ENCODE peak calls at places on chromosome 13, in six cellular contexts. One of them, this sample, is unnamed.

GRCh38 chr13:75637101-75637774 is 1.1 kb downstream of the LMO7 start:
- DNase-seq in GM23248: peak; percentile 60
- DNase-seq in OCI-LY7: no peak
- DNase-seq in PC-3: no peak
- DNase-seq in hepatocyte: no peak
- DNase-seq in SK-N-SH: peak; percentile 36
- DNase-seq in this sample: peak; percentile 56

GRCh38 chr13:114132419-114133121 is at the start of gene RASA3:
- DNase-seq in GM23248: peak; percentile 91
- DNase-seq in OCI-LY7: peak; percentile 60
- DNase-seq in PC-3: peak; percentile 73
- DNase-seq in hepatocyte: peak; percentile 90
- DNase-seq in SK-N-SH: peak; percentile 99
- DNase-seq in this sample: peak; percentile 90

GRCh38 chr13:29536853-29537252 is 58.6 kb downstream of the SLC7A1 start:
- DNase-seq in GM23248: no peak
- DNase-seq in OCI-LY7: no peak
- DNase-seq in PC-3: no peak
- DNase-seq in hepatocyte: no peak
- DNase-seq in SK-N-SH: no peak
- DNase-seq in this sample: no peak

GRCh38 chr13:23921451-23921888 is 24.2 kb upstream of the C1QTNF9B start:
- DNase-seq in GM23248: peak; percentile 77
- DNase-seq in OCI-LY7: peak; percentile 5
- DNase-seq in PC-3: peak; percentile 72
- DNase-seq in hepatocyte: peak; percentile 72
- DNase-seq in SK-N-SH: peak; percentile 36
- DNase-seq in this sample: peak; percentile 90

GRCh38 chr13:44280461-44280860 is 93.2 kb upstream of the SERP2 start:
- DNase-seq in GM23248: peak; percentile 18
- DNase-seq in OCI-LY7: no peak
- DNase-seq in PC-3: peak; percentile 40
- DNase-seq in hepatocyte: no peak
- DNase-seq in SK-N-SH: no peak
- DNase-seq in this sample: no peak

GRCh38 chr13:94173312-94173854 is 306.1 kb downstream of the DCT start:
- DNase-seq in GM23248: peak; percentile 55
- DNase-seq in OCI-LY7: no peak
- DNase-seq in PC-3: no peak
- DNase-seq in hepatocyte: no peak
- DNase-seq in SK-N-SH: no peak
- DNase-seq in this sample: no peak

GRCh38 chr13:76620036-76620435 is 266.2 kb downstream of the KCTD12 start:
- DNase-seq in GM23248: no peak
- DNase-seq in OCI-LY7: no peak
- DNase-seq in PC-3: no peak
- DNase-seq in hepatocyte: no peak
- DNase-seq in SK-N-SH: no peak
- DNase-seq in this sample: no peak

GRCh38 chr13:113151745-113152707 is 6.4 kb upstream of the PROZ start:
- DNase-seq in GM23248: peak; percentile 81
- DNase-seq in OCI-LY7: no peak
- DNase-seq in PC-3: peak; percentile 3
- DNase-seq in hepatocyte: peak; percentile 61
- DNase-seq in SK-N-SH: no peak
- DNase-seq in this sample: no peak

GRCh38 chr13:36919833-36920611 is at the start of gene SMAD9:
- DNase-seq in GM23248: peak; percentile 95
- DNase-seq in OCI-LY7: peak; percentile 73
- DNase-seq in PC-3: peak; percentile 48
- DNase-seq in hepatocyte: peak; percentile 92
- DNase-seq in SK-N-SH: peak; percentile 91
- DNase-seq in this sample: peak; percentile 78

GRCh38 chr13:40477623-40478608 is 188.5 kb downstream of the FOXO1 start:
- DNase-seq in GM23248: no peak
- DNase-seq in OCI-LY7: peak; percentile 54
- DNase-seq in PC-3: no peak
- DNase-seq in hepatocyte: no peak
- DNase-seq in SK-N-SH: no peak
- DNase-seq in this sample: no peak

GRCh38 chr13:112664501-112665203 is 25.2 kb upstream of the ATP11A start:
- DNase-seq in GM23248: peak; percentile 39
- DNase-seq in OCI-LY7: no peak
- DNase-seq in PC-3: no peak
- DNase-seq in hepatocyte: no peak
- DNase-seq in SK-N-SH: no peak
- DNase-seq in this sample: no peak

GRCh38 chr13:97435794-97436193 is 1.8 kb downstream of the RAP2A start:
- DNase-seq in GM23248: peak; percentile 47
- DNase-seq in OCI-LY7: peak; percentile 2
- DNase-seq in PC-3: no peak
- DNase-seq in hepatocyte: no peak
- DNase-seq in SK-N-SH: no peak
- DNase-seq in this sample: no peak

GRCh38 chr13:36074659-36075058 is 56.5 kb downstream of the DCLK1 start:
- DNase-seq in GM23248: no peak
- DNase-seq in OCI-LY7: no peak
- DNase-seq in PC-3: no peak
- DNase-seq in hepatocyte: no peak
- DNase-seq in SK-N-SH: no peak
- DNase-seq in this sample: peak; percentile 46

GRCh38 chr13:25725104-25725503 is 326.7 kb downstream of the SHISA2 start:
- DNase-seq in GM23248: no peak
- DNase-seq in OCI-LY7: no peak
- DNase-seq in PC-3: no peak
- DNase-seq in hepatocyte: no peak
- DNase-seq in SK-N-SH: no peak
- DNase-seq in this sample: no peak
- TF ChIP-seq EZH2phosphoT487 in GM23248: no peak
- TF ChIP-seq EZH2phosphoT487 in OCI-LY7: no peak
- TF ChIP-seq EZH2phosphoT487 in PC-3: no peak
- TF ChIP-seq EZH2phosphoT487 in hepatocyte: no peak
- TF ChIP-seq EZH2phosphoT487 in SK-N-SH: no peak
- TF ChIP-seq EZH2phosphoT487 in this sample: no peak

GRCh38 chr13:67440240-67440639 is 210.1 kb upstream of the PCDH9 start:
- DNase-seq in GM23248: no peak
- DNase-seq in OCI-LY7: no peak
- DNase-seq in PC-3: no peak
- DNase-seq in hepatocyte: no peak
- DNase-seq in SK-N-SH: no peak
- DNase-seq in this sample: no peak
- TF ChIP-seq EZH2phosphoT487 in GM23248: no peak
- TF ChIP-seq EZH2phosphoT487 in OCI-LY7: no peak
- TF ChIP-seq EZH2phosphoT487 in PC-3: no peak
- TF ChIP-seq EZH2phosphoT487 in hepatocyte: no peak
- TF ChIP-seq EZH2phosphoT487 in SK-N-SH: no peak
- TF ChIP-seq EZH2phosphoT487 in this sample: no peak

DNA sequence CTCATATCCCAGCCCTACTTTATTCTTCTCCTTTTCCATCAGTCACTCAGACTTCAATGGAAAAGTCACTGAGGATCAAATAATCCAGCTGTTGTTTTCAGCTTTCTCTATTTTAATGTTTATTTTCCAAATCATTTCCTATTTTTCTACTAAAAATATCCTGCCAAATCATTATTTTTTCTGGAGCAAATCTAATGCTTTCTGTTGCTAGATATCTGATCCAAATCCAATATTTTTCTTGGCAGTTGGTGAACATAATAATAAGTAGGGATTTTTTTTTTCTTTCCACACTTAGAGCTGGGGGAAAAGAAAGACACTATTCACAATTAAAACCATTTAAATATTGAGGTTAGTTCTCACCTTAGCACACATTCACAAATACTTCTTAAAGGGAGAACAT is 656.1 kb downstream of the DACH1 start:
- DNase-seq in GM23248: no peak
- DNase-seq in OCI-LY7: no peak
- DNase-seq in PC-3: no peak
- DNase-seq in hepatocyte: no peak
- DNase-seq in SK-N-SH: no peak
- DNase-seq in this sample: no peak
- TF ChIP-seq EZH2phosphoT487 in GM23248: no peak
- TF ChIP-seq EZH2phosphoT487 in OCI-LY7: no peak
- TF ChIP-seq EZH2phosphoT487 in PC-3: no peak
- TF ChIP-seq EZH2phosphoT487 in hepatocyte: no peak
- TF ChIP-seq EZH2phosphoT487 in SK-N-SH: no peak
- TF ChIP-seq EZH2phosphoT487 in this sample: no peak

DNA sequence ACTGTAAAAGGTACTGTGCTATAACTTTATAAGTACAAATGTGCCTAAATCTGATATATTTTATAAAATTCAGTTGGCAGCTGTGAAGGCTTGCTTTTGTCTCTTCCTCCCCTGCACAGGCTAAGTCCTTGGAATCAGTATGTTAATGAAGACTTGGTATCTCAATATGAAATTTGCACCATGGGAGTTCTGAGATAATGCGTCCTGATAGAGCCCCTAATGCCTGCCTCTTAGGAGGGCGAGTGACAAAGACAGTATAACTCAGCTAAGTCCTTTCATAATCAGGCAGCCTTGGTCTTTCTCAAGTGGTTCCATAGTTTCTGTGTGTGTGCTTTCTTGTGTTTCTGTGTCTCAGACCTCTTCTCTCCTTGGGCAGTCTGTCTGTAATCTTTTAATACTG is 14.7 kb downstream of the LRCH1 start:
- DNase-seq in GM23248: no peak
- DNase-seq in OCI-LY7: no peak
- DNase-seq in PC-3: no peak
- DNase-seq in hepatocyte: no peak
- DNase-seq in SK-N-SH: no peak
- DNase-seq in this sample: no peak
- TF ChIP-seq EZH2phosphoT487 in GM23248: no peak
- TF ChIP-seq EZH2phosphoT487 in OCI-LY7: no peak
- TF ChIP-seq EZH2phosphoT487 in PC-3: no peak
- TF ChIP-seq EZH2phosphoT487 in hepatocyte: no peak
- TF ChIP-seq EZH2phosphoT487 in SK-N-SH: no peak
- TF ChIP-seq EZH2phosphoT487 in this sample: no peak

GRCh38 chr13:51240888-51241475 is 18.8 kb downstream of the FAM124A start:
- DNase-seq in GM23248: no peak
- DNase-seq in OCI-LY7: no peak
- DNase-seq in PC-3: no peak
- DNase-seq in hepatocyte: no peak
- DNase-seq in SK-N-SH: no peak
- DNase-seq in this sample: no peak
- TF ChIP-seq EZH2phosphoT487 in GM23248: no peak
- TF ChIP-seq EZH2phosphoT487 in OCI-LY7: no peak
- TF ChIP-seq EZH2phosphoT487 in PC-3: no peak
- TF ChIP-seq EZH2phosphoT487 in hepatocyte: no peak
- TF ChIP-seq EZH2phosphoT487 in SK-N-SH: no peak
- TF ChIP-seq EZH2phosphoT487 in this sample: no peak